ENCODE peak calls at places on chromosome 9, in four cellular contexts. One of them, this sample, is unnamed.

GRCh38 chr9:113427629-113428028 is 17.1 kb downstream of the C9orf43 start:
- DNase-seq in H9: no peak
- DNase-seq in IMR-90: peak; percentile 49
- DNase-seq in mesenchymal stem cell: peak; percentile 78
- DNase-seq in this sample: no peak

GRCh38 chr9:99820330-99821186 is 1.1 kb upstream of the NR4A3 start:
- DNase-seq in H9: no peak
- DNase-seq in IMR-90: peak; percentile 89
- DNase-seq in mesenchymal stem cell: peak; percentile 92
- DNase-seq in this sample: no peak

GRCh38 chr9:80699551-80699998 is 989.8 kb downstream of the TLE1 start:
- DNase-seq in H9: no peak
- DNase-seq in IMR-90: peak; percentile 81
- DNase-seq in mesenchymal stem cell: peak; percentile 81
- DNase-seq in this sample: no peak

GRCh38 chr9:6897831-6898230 is 140.1 kb downstream of the KDM4C start:
- DNase-seq in H9: no peak
- DNase-seq in IMR-90: no peak
- DNase-seq in mesenchymal stem cell: no peak
- DNase-seq in this sample: no peak

GRCh38 chr9:122346478-122347347 is 24.1 kb upstream of the PTGS1 start:
- DNase-seq in H9: peak; percentile 65
- DNase-seq in IMR-90: no peak
- DNase-seq in mesenchymal stem cell: peak; percentile 30
- DNase-seq in this sample: no peak

GRCh38 chr9:98356953-98357352 is 101.5 kb upstream of the TBC1D2 start:
- DNase-seq in H9: no peak
- DNase-seq in IMR-90: peak; percentile 90
- DNase-seq in mesenchymal stem cell: no peak
- DNase-seq in this sample: no peak

GRCh38 chr9:77511525-77511924 is 136.6 kb downstream of the GNA14 start:
- DNase-seq in H9: no peak
- DNase-seq in IMR-90: no peak
- DNase-seq in mesenchymal stem cell: no peak
- DNase-seq in this sample: no peak

GRCh38 chr9:124448019-124448418 is 2.2 kb upstream of the ADGRD2 start:
- DNase-seq in H9: no peak
- DNase-seq in IMR-90: no peak
- DNase-seq in mesenchymal stem cell: no peak
- DNase-seq in this sample: no peak

GRCh38 chr9:110116543-110116885 is 91.4 kb downstream of the C9orf152 start:
- DNase-seq in H9: no peak
- DNase-seq in IMR-90: peak; percentile 99
- DNase-seq in mesenchymal stem cell: peak; percentile 100
- DNase-seq in this sample: no peak

GRCh38 chr9:119078015-119078414 is 291.2 kb downstream of the BRINP1 start:
- DNase-seq in H9: no peak
- DNase-seq in IMR-90: no peak
- DNase-seq in mesenchymal stem cell: no peak
- DNase-seq in this sample: no peak

GRCh38 chr9:132973713-132974112 is 4.8 kb upstream of the GFI1B start:
- DNase-seq in H9: no peak
- DNase-seq in IMR-90: peak; percentile 18
- DNase-seq in mesenchymal stem cell: peak; percentile 21
- DNase-seq in this sample: no peak

GRCh38 chr9:130897848-130898551 is 1.4 kb upstream of the QRFP start:
- DNase-seq in H9: no peak
- DNase-seq in IMR-90: no peak
- DNase-seq in mesenchymal stem cell: no peak
- DNase-seq in this sample: no peak

GRCh38 chr9:126613656-126614055 is at the start of gene LMX1B:
- DNase-seq in H9: peak; percentile 72
- DNase-seq in IMR-90: peak; percentile 17
- DNase-seq in mesenchymal stem cell: peak; percentile 31
- DNase-seq in this sample: no peak

GRCh38 chr9:106621299-106621920 is 241.6 kb upstream of the ZNF462 start:
- DNase-seq in H9: peak; percentile 35
- DNase-seq in IMR-90: no peak
- DNase-seq in mesenchymal stem cell: no peak
- DNase-seq in this sample: peak; percentile 73

GRCh38 chr9:14350766-14351165 is 36.8 kb upstream of the NFIB start:
- DNase-seq in H9: no peak
- DNase-seq in IMR-90: no peak
- DNase-seq in mesenchymal stem cell: no peak
- DNase-seq in this sample: no peak

GRCh38 chr9:96047116-96047639 is 171.7 kb downstream of the ERCC6L2 start:
- DNase-seq in H9: no peak
- DNase-seq in IMR-90: no peak
- DNase-seq in mesenchymal stem cell: no peak
- DNase-seq in this sample: no peak

GRCh38 chr9:91978739-91979414 is 28.8 kb upstream of the ROR2 start:
- DNase-seq in H9: peak; percentile 61
- DNase-seq in IMR-90: peak; percentile 93
- DNase-seq in mesenchymal stem cell: peak; percentile 79
- DNase-seq in this sample: peak; percentile 30

GRCh38 chr9:19232117-19232829 is 1.8 kb downstream of the DENND4C start:
- DNase-seq in H9: no peak
- DNase-seq in IMR-90: peak; percentile 2
- DNase-seq in mesenchymal stem cell: peak; percentile 25
- DNase-seq in this sample: no peak

GRCh38 chr9:130913599-130914416 is 17.2 kb upstream of the QRFP start:
- DNase-seq in H9: no peak
- DNase-seq in IMR-90: no peak
- DNase-seq in mesenchymal stem cell: no peak
- DNase-seq in this sample: no peak

GRCh38 chr9:92294297-92294676 is 790 bp upstream of the IARS1 start:
- DNase-seq in H9: peak; percentile 30
- DNase-seq in IMR-90: peak; percentile 16
- DNase-seq in mesenchymal stem cell: peak; percentile 13
- DNase-seq in this sample: no peak

GRCh38 chr9:129026442-129027223 is 1.5 kb downstream of the SH3GLB2 start:
- DNase-seq in H9: peak; percentile 67
- DNase-seq in IMR-90: peak; percentile 24
- DNase-seq in mesenchymal stem cell: peak; percentile 59
- DNase-seq in this sample: no peak

GRCh38 chr9:98488578-98489312 is 220.0 kb downstream of the GABBR2 start:
- DNase-seq in H9: no peak
- DNase-seq in IMR-90: peak; percentile 98
- DNase-seq in mesenchymal stem cell: peak; percentile 90
- DNase-seq in this sample: no peak

DNA sequence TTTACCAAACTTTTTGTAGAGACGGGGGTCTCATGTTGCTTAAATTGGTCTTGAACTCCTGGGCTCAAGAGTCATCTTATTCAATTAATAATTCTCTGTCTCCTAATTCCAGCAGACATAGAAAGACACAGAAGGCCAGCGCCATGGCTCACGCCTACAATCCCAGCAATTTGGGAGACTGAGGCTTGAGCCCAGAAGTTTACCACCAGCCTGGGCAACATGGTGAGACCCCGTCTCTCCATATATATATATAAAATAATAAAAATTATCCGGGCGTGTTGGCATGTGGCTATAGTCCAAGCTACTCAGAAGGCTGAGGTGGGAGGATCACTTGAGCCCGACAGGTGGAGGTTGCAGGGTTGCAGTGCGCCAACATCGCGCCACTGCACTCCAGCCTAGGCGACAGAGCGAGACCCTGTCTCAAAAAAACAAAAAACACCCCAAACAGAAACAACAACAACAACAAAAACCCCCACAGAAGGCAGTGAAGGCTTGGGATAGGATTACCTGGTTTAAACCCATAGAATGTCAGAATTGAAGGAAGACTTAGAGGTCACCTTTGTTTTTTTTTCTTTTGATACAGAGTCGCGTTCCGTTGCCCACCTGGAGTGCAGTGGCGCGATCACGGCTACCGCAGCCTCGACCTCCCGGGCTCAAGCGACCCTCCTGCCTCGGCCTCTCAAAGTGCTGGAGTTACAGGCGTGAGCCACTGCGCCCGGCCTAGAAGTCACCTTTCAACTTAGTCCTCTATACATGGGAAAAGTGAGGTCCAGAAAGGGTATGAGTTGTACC is 741 bp upstream of the UBAP1 start:
- DNase-seq in H9: no peak
- DNase-seq in IMR-90: no peak
- DNase-seq in mesenchymal stem cell: no peak
- DNase-seq in this sample: no peak
- H3K14ac ChIP-seq in H9: peak overlapping the region; percentile 81
- H3K14ac ChIP-seq in IMR-90: peak overlapping the region; percentile 96
- H3K14ac ChIP-seq in mesenchymal stem cell: peak overlapping the region; percentile 53
- H3K14ac ChIP-seq in this sample: no peak overlapping the region

DNA sequence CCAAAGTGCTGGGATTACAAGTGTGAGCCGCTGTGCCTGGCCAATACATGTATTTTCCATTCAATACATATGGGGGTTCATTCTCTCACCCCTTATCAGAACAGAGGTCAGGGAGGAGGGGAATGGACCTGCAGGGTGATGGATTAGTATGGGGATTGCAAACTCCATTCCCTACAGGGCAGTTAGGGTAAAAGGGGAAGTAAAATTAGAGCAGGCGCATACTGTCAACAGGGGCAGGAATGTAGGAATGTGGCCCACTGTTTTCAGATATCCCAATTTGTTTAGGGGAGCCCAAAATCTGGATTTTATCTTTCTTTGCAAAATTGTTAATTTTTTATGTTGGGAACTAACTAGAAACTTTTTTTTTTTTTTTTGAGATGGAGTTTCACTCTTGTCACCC is 46.4 kb upstream of the SLC44A1 start:
- DNase-seq in H9: no peak
- DNase-seq in IMR-90: no peak
- DNase-seq in mesenchymal stem cell: no peak
- DNase-seq in this sample: no peak
- H3K27ac ChIP-seq in H9: no peak overlapping the region
- H3K27ac ChIP-seq in IMR-90: no peak overlapping the region
- H3K27ac ChIP-seq in mesenchymal stem cell: no peak overlapping the region
- H3K27ac ChIP-seq in this sample: no peak overlapping the region

GRCh38 chr9:123375725-123376132 is 19.7 kb downstream of the CRB2 start:
- DNase-seq in H9: no peak
- DNase-seq in IMR-90: no peak
- DNase-seq in mesenchymal stem cell: peak; percentile 55
- DNase-seq in this sample: no peak
- H3K14ac ChIP-seq in H9: no peak overlapping the region
- H3K14ac ChIP-seq in IMR-90: no peak overlapping the region
- H3K14ac ChIP-seq in mesenchymal stem cell: no peak overlapping the region
- H3K14ac ChIP-seq in this sample: peak overlapping the region; percentile 25

GRCh38 chr9:27412963-27413362 is 111.1 kb upstream of the IFNK start:
- DNase-seq in H9: no peak
- DNase-seq in IMR-90: no peak
- DNase-seq in mesenchymal stem cell: no peak
- DNase-seq in this sample: no peak
- H3K27ac ChIP-seq in H9: no peak overlapping the region
- H3K27ac ChIP-seq in IMR-90: no peak overlapping the region
- H3K27ac ChIP-seq in mesenchymal stem cell: no peak overlapping the region
- H3K27ac ChIP-seq in this sample: no peak overlapping the region

GRCh38 chr9:86947146-86948081 is at the start of gene GAS1:
- DNase-seq in H9: peak; percentile 92
- DNase-seq in IMR-90: peak; percentile 96
- DNase-seq in mesenchymal stem cell: peak; percentile 96
- DNase-seq in this sample: peak; percentile 96
- H3K14ac ChIP-seq in H9: no peak within 1 kb of the TSS
- H3K14ac ChIP-seq in IMR-90: no peak within 1 kb of the TSS
- H3K14ac ChIP-seq in mesenchymal stem cell: peak within 1 kb of the TSS; percentile 80
- H3K14ac ChIP-seq in this sample: peak within 1 kb of the TSS; percentile 96

GRCh38 chr9:35909687-35910612 is 660 bp downstream of the SPAAR start:
- DNase-seq in H9: no peak
- DNase-seq in IMR-90: no peak
- DNase-seq in mesenchymal stem cell: no peak
- DNase-seq in this sample: no peak

GRCh38 chr9:35912791-35913400 is 3.6 kb downstream of the SPAAR start:
- DNase-seq in H9: no peak
- DNase-seq in IMR-90: no peak
- DNase-seq in mesenchymal stem cell: no peak
- DNase-seq in this sample: no peak

GRCh38 chr9:35910613-35911488 is 1.6 kb downstream of the SPAAR start:
- DNase-seq in H9: no peak
- DNase-seq in IMR-90: peak; percentile 52
- DNase-seq in mesenchymal stem cell: peak; percentile 68
- DNase-seq in this sample: no peak

GRCh38 chr9:35909274-35909673 is at the start of gene SPAAR:
- DNase-seq in H9: no peak
- DNase-seq in IMR-90: no peak
- DNase-seq in mesenchymal stem cell: no peak
- DNase-seq in this sample: no peak

GRCh38 chr9:35911690-35912089 is 2.4 kb downstream of the SPAAR start:
- DNase-seq in H9: no peak
- DNase-seq in IMR-90: no peak
- DNase-seq in mesenchymal stem cell: no peak
- DNase-seq in this sample: no peak
- H3K27ac ChIP-seq in H9: no peak overlapping the region
- H3K27ac ChIP-seq in IMR-90: no peak overlapping the region
- H3K27ac ChIP-seq in mesenchymal stem cell: no peak overlapping the region
- H3K27ac ChIP-seq in this sample: no peak overlapping the region

This sample was measured in neuronal stem cell.